ENCODE peak calls at places on chromosomes 3 and 15, in seven cellular contexts. V, U, N, R, F, J and L are unnamed samples.

GRCh38 chr3:192844366-192844765 is 73.3 kb downstream of the MB21D2 start:
- DNase-seq in F (no peak), N (no peak), R (no peak), V (no peak), J (no peak), U (no peak), L (no peak)

GRCh38 chr3:50652709-50653108 is 22.0 kb upstream of the DOCK3 start:
- DNase-seq in F (no peak), N (no peak), U (no peak), J (no peak), V (peak; percentile 16), R (peak; percentile 8), L (no peak)

GRCh38 chr15:83446904-83447708 is at the start of gene SH3GL3:
- DNase-seq in J (no peak), N (peak; percentile 72), R (peak; percentile 55), U (peak; percentile 77), V (peak; percentile 63), F (peak; percentile 49), L (no peak)

GRCh38 chr3:15326037-15326436 is 6.3 kb downstream of the SH3BP5 start:
- DNase-seq in R (no peak), U (no peak), V (no peak), N (no peak), J (no peak), F (no peak), L (no peak)

GRCh38 chr3:65880350-65880749 is 158.4 kb downstream of the MAGI1 start:
- DNase-seq in R (no peak), V (no peak), N (no peak), U (no peak), F (no peak), J (no peak), L (no peak)

GRCh38 chr15:84749111-84749991 is 959 bp downstream of the ZNF592 start:
- DNase-seq in N (peak; percentile 41), V (no peak), U (peak; percentile 40), F (no peak), R (no peak), J (no peak), L (no peak)

GRCh38 chr3:110815008-110815583 is 256.5 kb upstream of the NECTIN3 start:
- DNase-seq in V (no peak), N (no peak), F (peak; percentile 3), U (no peak), J (no peak), R (peak; percentile 92), L (no peak)

GRCh38 chr3:56119575-56120349 is 348.5 kb downstream of the ERC2 start:
- DNase-seq in N (peak; percentile 10), U (peak; percentile 39), F (no peak), J (no peak), V (no peak), R (peak; percentile 18), L (no peak)

GRCh38 chr3:153574445-153574844 is 412.4 kb downstream of the RAP2B start:
- DNase-seq in N (no peak), R (no peak), V (no peak), F (no peak), U (no peak), J (no peak), L (no peak)

GRCh38 chr15:68510558-68510957 is 68.2 kb upstream of the CORO2B start:
- DNase-seq in R (no peak), U (no peak), J (no peak), V (no peak), N (no peak), F (no peak), L (no peak)

DNA sequence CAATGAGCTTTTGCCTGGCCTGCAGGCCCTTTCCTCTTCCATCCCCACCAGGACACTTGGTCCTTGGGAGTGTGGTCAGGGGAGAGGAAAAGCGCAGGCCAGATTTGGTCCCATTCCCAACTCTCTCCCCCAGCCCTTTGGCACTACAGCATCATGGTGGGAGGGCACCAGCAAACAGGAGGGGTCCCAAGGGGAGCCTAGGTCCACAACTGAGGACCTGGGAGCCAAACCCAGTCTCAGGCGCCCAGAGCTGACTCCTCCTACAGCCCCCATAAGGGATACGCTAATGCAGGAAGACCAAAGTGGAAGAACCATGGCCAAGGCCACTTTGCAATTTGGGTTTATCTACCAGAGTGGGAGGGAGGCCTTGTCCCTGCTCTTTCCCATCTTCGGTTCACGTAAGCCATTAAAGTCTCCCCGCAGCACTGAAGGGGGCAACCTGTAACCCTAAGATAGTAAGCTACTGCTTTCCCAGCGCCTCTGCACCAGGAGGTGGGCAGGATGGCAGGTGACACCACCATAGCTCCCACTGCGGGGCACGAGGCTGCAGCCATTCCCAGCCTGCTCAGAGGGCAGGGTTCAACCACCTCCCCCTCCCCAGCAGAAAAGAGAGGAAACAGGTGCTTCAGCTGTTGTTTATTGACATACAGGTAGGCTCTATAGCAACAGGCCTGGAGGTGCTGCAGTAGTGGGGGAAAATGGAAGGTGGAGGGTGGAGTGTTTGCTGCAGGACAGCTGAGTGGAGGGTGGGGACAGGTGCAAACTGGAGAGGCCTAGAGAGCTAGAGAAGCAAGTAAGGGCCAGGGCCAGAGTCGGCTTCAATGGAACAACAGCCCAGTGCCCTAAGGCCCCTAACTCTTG is 1.1 kb upstream of the GRAMD2A start:
- DNase-seq in J (no peak), V (no peak), N (no peak), F (no peak), R (no peak), U (no peak), L (no peak)
- TF ChIP-seq POLR2A in J (peak; percentile 69), V (no peak), N (no peak), F (no peak), R (no peak), U (no peak), L (no peak)

GRCh38 chr15:72230197-72231065 is 559 bp downstream of the PKM start:
- DNase-seq in F (no peak), N (peak; percentile 96), V (peak; percentile 74), J (peak; percentile 52), U (peak; percentile 92), R (peak; percentile 91), L (peak; percentile 94)
- TF ChIP-seq POLR2A in F (peak; percentile 45), N (peak; percentile 76), V (peak; percentile 70), J (no peak), U (peak; percentile 36), R (peak; percentile 44), L (no peak)

GRCh38 chr3:71724584-71725278 is 471 bp downstream of the EIF4E3 start:
- DNase-seq in J (peak; percentile 34), F (peak; percentile 44), V (peak; percentile 44), R (no peak), N (peak; percentile 24), U (peak; percentile 46), L (no peak)
- TF ChIP-seq POLR2A in J (no peak), F (no peak), V (no peak), R (no peak), N (peak; percentile 27), U (no peak), L (no peak)

GRCh38 chr3:9918261-9919038 is 1.6 kb downstream of the IL17RC start:
- DNase-seq in J (no peak), R (no peak), U (no peak), F (no peak), V (no peak), N (no peak), L (no peak)

GRCh38 chr3:9915252-9916141 is 1.4 kb upstream of the IL17RC start:
- DNase-seq in V (no peak), R (peak; percentile 52), J (no peak), N (peak; percentile 80), F (no peak), U (peak; percentile 81), L (no peak)

GRCh38 chr3:9916346-9916733 is 558 bp upstream of the IL17RC start:
- DNase-seq in N (no peak), F (no peak), V (no peak), R (peak; percentile 48), J (no peak), U (no peak), L (no peak)

GRCh38 chr3:9917820-9918219 is 922 bp downstream of the IL17RC start:
- DNase-seq in R (no peak), N (no peak), V (no peak), J (no peak), F (no peak), U (no peak), L (no peak)

GRCh38 chr3:9916734-9917680 is at the start of gene IL17RC:
- DNase-seq in R (peak; percentile 84), F (peak; percentile 94), U (peak; percentile 93), J (no peak), V (peak; percentile 82), N (peak; percentile 89), L (peak; percentile 98)
- TF ChIP-seq POLR2A in R (no peak), F (peak; percentile 28), U (peak; percentile 78), J (no peak), V (no peak), N (peak; percentile 82), L (no peak)